ENCODE peak calls at places on chromosomes 3 and 15, in four cellular contexts. U, L, N and W are unnamed samples.

GRCh38 chr3:195033531-195034091 is 237.3 kb downstream of the XXYLT1 start:
- DNase-seq in U (no peak), L (peak; percentile 53), N (no peak), W (no peak)

GRCh38 chr3:50164056-50164455 is 8.9 kb downstream of the SEMA3F start:
- DNase-seq in U (no peak), L (no peak), N (no peak), W (no peak)

GRCh38 chr15:40968290-40969085 is 15.2 kb downstream of the CHAC1 start:
- DNase-seq in U (no peak), L (no peak), N (no peak), W (no peak)

GRCh38 chr3:63193647-63194046 is 84.5 kb upstream of the SYNPR start:
- DNase-seq in U (peak; percentile 37), L (peak; percentile 6), N (no peak), W (no peak)

GRCh38 chr15:63523306-63523990 is 19.1 kb downstream of the USP3 start:
- DNase-seq in U (no peak), L (no peak), N (no peak), W (no peak)

GRCh38 chr3:187497037-187497436 is 128.9 kb downstream of the RTP4 start:
- DNase-seq in U (no peak), L (no peak), N (no peak), W (no peak)

GRCh38 chr3:115758076-115758763 is 134.9 kb downstream of the GAP43 start:
- DNase-seq in U (no peak), L (peak; percentile 16), N (no peak), W (no peak)

GRCh38 chr3:30770387-30770786 is 124.1 kb downstream of the GADL1 start:
- DNase-seq in U (no peak), L (peak; percentile 82), N (no peak), W (no peak)

GRCh38 chr3:69353492-69353891 is 32.4 kb downstream of the FRMD4B start:
- DNase-seq in U (no peak), L (no peak), N (no peak), W (no peak)

GRCh38 chr15:35690698-35691116 is 144.7 kb upstream of the DPH6 start:
- DNase-seq in U (no peak), L (no peak), N (no peak), W (no peak)

GRCh38 chr15:50463423-50464358 is 39.5 kb downstream of the USP8 start:
- DNase-seq in U (no peak), L (peak; percentile 12), N (no peak), W (no peak)

GRCh38 chr3:45574067-45574494 is 20.5 kb upstream of the LIMD1 start:
- DNase-seq in U (no peak), L (no peak), N (no peak), W (no peak)

GRCh38 chr15:80996247-80996646 is 4.5 kb upstream of the TLNRD1 start:
- DNase-seq in U (no peak), L (no peak), N (no peak), W (no peak)

GRCh38 chr15:64731012-64731806 is 44.2 kb downstream of the RBPMS2 start:
- DNase-seq in U (peak; percentile 81), L (peak; percentile 67), N (peak; percentile 97), W (peak; percentile 36)

GRCh38 chr3:36635731-36636130 is 128.6 kb downstream of the DCLK3 start:
- DNase-seq in U (no peak), L (no peak), N (no peak), W (no peak)

GRCh38 chr3:133277813-133278212 is 122.0 kb upstream of the BFSP2 start:
- DNase-seq in U (no peak), L (no peak), N (no peak), W (no peak)

GRCh38 chr15:91535856-91536500 is 317.5 kb upstream of the SLCO3A1 start:
- DNase-seq in U (no peak), L (no peak), N (peak; percentile 10), W (no peak)

GRCh38 chr15:99994849-99995248 is 261.6 kb upstream of the LYSMD4 start:
- DNase-seq in U (no peak), L (no peak), N (no peak), W (no peak)

GRCh38 chr3:11212301-11212613 is 58.0 kb downstream of the HRH1 start:
- DNase-seq in U (no peak), L (no peak), N (no peak), W (no peak)

GRCh38 chr3:144039661-144040060 is 68.0 kb downstream of the DIPK2A start:
- DNase-seq in U (no peak), L (no peak), N (no peak), W (no peak)

GRCh38 chr3:155418426-155418825 is 124.9 kb upstream of the STRIT1 start:
- DNase-seq in U (peak; percentile 68), L (no peak), N (no peak), W (no peak)

GRCh38 chr3:78260388-78260787 is 1220.5 kb downstream of the ROBO2 start:
- DNase-seq in U (no peak), L (no peak), N (no peak), W (no peak)

GRCh38 chr15:64693134-64693533 is 82.3 kb downstream of the RBPMS2 start:
- DNase-seq in U (no peak), L (peak; percentile 78), N (no peak), W (no peak)

GRCh38 chr15:67407709-67408257 is 113.1 kb upstream of the C15orf61 start:
- DNase-seq in U (no peak), L (no peak), N (no peak), W (no peak)

GRCh38 chr3:134495980-134496379 is 10.1 kb downstream of the CEP63 start:
- DNase-seq in U (no peak), L (no peak), N (no peak), W (no peak)

GRCh38 chr3:134496481-134497071 is 10.7 kb downstream of the CEP63 start:
- DNase-seq in U (peak; percentile 60), L (no peak), N (no peak), W (no peak)

DNA sequence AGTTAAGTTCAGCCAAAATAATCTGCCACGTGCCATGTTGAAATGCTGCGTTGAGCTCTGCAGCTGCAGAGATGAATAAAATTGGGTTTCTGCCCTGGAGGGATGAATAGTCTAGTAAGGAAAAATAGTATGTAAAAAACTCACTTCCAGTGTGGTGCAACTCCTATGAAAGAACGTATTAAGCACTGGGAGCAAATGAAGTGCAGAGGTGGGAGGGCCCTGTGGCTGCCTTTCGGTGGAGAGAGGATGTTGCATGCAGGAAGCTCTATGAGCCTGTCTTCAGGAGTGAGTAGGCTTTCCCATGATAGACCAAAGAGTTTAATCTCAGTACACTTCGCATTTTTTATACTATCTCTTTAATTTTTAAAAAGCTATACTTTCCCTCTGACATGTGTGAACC is 8.7 kb downstream of the CEP63 start:
- DNase-seq in U (no peak), L (no peak), N (no peak), W (no peak)
- TF ChIP-seq RAD21 in U (no peak), L (no peak), N (no peak), W (no peak)

GRCh38 chr3:47104259-47104658 is 59.7 kb downstream of the SETD2 start:
- DNase-seq in U (no peak), L (no peak), N (no peak), W (no peak)
- H3K36me3 ChIP-seq in U (peaks cover 39% of the 10 kb centered on the region), L (peaks cover 3% of the 10 kb centered on the region), N (peaks cover 10% of the 10 kb centered on the region), W (peaks cover 1% of the 10 kb centered on the region)

GRCh38 chr3:39166932-39167532 is 13.6 kb upstream of the CSRNP1 start:
- DNase-seq in U (no peak), L (no peak), N (no peak), W (no peak)

GRCh38 chr3:39168156-39168780 is 14.9 kb upstream of the CSRNP1 start:
- DNase-seq in U (no peak), L (no peak), N (no peak), W (no peak)

GRCh38 chr3:39165518-39165917 is 12.1 kb upstream of the CSRNP1 start:
- DNase-seq in U (no peak), L (no peak), N (no peak), W (no peak)

GRCh38 chr3:39164414-39164813 is 11.0 kb upstream of the CSRNP1 start:
- DNase-seq in U (no peak), L (no peak), N (no peak), W (no peak)

DNA sequence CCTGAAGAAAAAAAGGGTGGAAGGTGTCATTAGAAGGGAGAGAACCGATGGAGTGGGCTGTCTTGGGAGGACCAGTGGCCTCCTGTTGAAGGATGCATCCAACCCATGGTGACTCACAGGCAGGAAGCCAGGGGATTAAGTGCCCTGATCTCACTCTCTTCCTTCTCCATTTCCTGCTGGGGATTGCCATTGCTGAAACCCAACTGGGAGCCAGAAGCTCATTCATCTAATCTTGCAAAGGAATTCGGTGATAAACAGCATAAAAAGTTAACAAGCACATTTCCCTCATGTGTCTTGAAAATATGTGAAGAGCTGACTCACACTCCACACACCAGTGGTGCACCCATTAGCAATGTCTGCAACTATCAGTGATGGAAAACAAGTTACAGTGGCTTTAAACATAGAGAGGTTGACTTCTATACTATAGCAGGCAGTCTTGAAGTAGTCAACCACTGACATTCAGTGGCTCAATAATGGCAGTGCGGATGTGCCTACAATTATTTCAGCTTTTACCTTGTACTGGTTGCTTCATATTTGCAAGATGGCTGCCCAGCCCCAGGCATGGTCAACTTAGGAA is 12.8 kb upstream of the CSRNP1 start:
- DNase-seq in U (no peak), L (no peak), N (no peak), W (no peak)
- TF ChIP-seq TCF12 in U (peak; percentile 51), L (no peak), N (no peak), W (no peak)

GRCh38 chr15:38651328-38652038 is 86.9 kb upstream of the RASGRP1 start:
- DNase-seq in U (no peak), L (no peak), N (no peak), W (no peak)

GRCh38 chr15:38650384-38650783 is 85.8 kb upstream of the RASGRP1 start:
- DNase-seq in U (no peak), L (no peak), N (no peak), W (no peak)

GRCh38 chr15:38650936-38651327 is 86.3 kb upstream of the RASGRP1 start:
- DNase-seq in U (no peak), L (no peak), N (no peak), W (no peak)

GRCh38 chr15:38652183-38652794 is 87.7 kb upstream of the RASGRP1 start:
- DNase-seq in U (no peak), L (no peak), N (no peak), W (no peak)

DNA sequence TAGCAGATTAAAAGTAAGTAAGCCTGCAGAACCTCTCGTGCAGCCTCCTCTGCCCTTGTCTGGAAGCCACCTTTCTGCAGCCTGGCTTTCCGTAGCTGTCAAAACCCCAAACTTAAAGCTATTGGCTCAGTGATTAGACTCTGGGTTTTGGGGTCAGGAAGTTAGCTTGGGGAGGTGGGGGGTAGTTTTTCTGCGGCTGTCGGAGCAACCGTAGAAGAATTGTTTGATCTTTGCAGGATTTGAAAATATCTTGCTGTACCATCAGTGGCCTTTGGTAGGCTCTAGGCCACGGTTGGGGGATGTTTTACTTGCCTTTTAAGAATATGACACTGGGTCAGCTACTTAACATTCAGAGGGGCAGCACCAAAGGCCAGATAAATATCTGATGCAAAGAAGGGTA is 88.4 kb upstream of the RASGRP1 start:
- DNase-seq in U (no peak), L (no peak), N (no peak), W (no peak)
- TF ChIP-seq RAD21 in U (no peak), L (no peak), N (no peak), W (no peak)

GRCh38 chr15:58903232-58903631 is 30.2 kb downstream of the SLTM start:
- DNase-seq in U (no peak), L (no peak), N (no peak), W (no peak)
- H3K36me3 ChIP-seq in U (peaks cover 73% of the 10 kb centered on the region), L (peaks cover 11% of the 10 kb centered on the region), N (peaks cover 28% of the 10 kb centered on the region), W (peaks cover 23% of the 10 kb centered on the region)

GRCh38 chr3:158430968-158431367 is 140.0 kb upstream of the MLF1 start:
- DNase-seq in U (no peak), L (no peak), N (no peak), W (no peak)

GRCh38 chr3:158430448-158430847 is 140.5 kb upstream of the MLF1 start:
- DNase-seq in U (no peak), L (no peak), N (no peak), W (no peak)

GRCh38 chr3:158434412-158435038 is 136.5 kb upstream of the MLF1 start:
- DNase-seq in U (peak; percentile 17), L (peak; percentile 78), N (peak; percentile 59), W (peak; percentile 40)
- TF ChIP-seq TCF12 in U (no peak), L (no peak), N (no peak), W (no peak)